ENCODE peak calls at places on chromosomes 4 and X, in nine cellular contexts. N, C, M, L, W, R, Z, B and O are unnamed samples.

GRCh38 chr4:48255959-48256342 is 13.7 kb downstream of the TEC start:
- DNase-seq in N (no peak), C (no peak), M (no peak), L (no peak), W (no peak), R (no peak), Z (no peak), B (no peak), O (no peak)

GRCh38 chr4:180665994-180666818 is 1577.0 kb upstream of the TENM3 start:
- DNase-seq in N (no peak), C (no peak), M (no peak), L (no peak), W (no peak), R (peak; percentile 67), Z (no peak), B (peak; percentile 59), O (peak; percentile 76)

GRCh38 chr4:118834960-118835895 is 698 bp downstream of the SEC24D start:
- DNase-seq in N (peak; percentile 81), C (peak; percentile 11), M (peak; percentile 33), L (peak; percentile 67), W (no peak), R (peak; percentile 77), Z (peak; percentile 29), B (peak; percentile 71), O (peak; percentile 89)

GRCh38 chr4:112523764-112524505 is 8.0 kb upstream of the NEUROG2 start:
- DNase-seq in N (peak; percentile 83), C (no peak), M (peak; percentile 82), L (peak; percentile 47), W (peak; percentile 25), R (no peak), Z (peak; percentile 67), B (peak; percentile 53), O (peak; percentile 58)

GRCh38 chr4:20086067-20086466 is 165.6 kb upstream of the SLIT2 start:
- DNase-seq in N (no peak), C (no peak), M (no peak), L (no peak), W (no peak), R (no peak), Z (no peak), B (no peak), O (no peak)

GRCh38 chr4:74308215-74308614 is at the start of gene EPGN:
- DNase-seq in N (no peak), C (no peak), M (no peak), L (no peak), W (no peak), R (no peak), Z (no peak), B (no peak), O (no peak)

GRCh38 chr4:93466440-93466839 is 362.1 kb upstream of the ATOH1 start:
- DNase-seq in N (no peak), C (no peak), M (no peak), L (no peak), W (no peak), R (no peak), Z (no peak), B (no peak), O (no peak)

GRCh38 chr4:57344296-57344695 is 234.1 kb upstream of the IGFBP7 start:
- DNase-seq in N (no peak), C (no peak), M (no peak), L (no peak), W (no peak), R (no peak), Z (no peak), B (no peak), O (no peak)

GRCh38 chrX:109600114-109600710 is 24.8 kb downstream of the KCNE5 start:
- DNase-seq in N (no peak), C (no peak), M (no peak), L (no peak), W (no peak), R (no peak), Z (no peak), B (peak; percentile 24), O (peak; percentile 6)

GRCh38 chr4:6639137-6639680 is 1.3 kb upstream of the MRFAP1 start:
- DNase-seq in N (no peak), C (no peak), M (no peak), L (no peak), W (no peak), R (no peak), Z (no peak), B (no peak), O (no peak)